ENCODE peak calls at places on chromosomes 6 and 20, in four cellular contexts. D is astrocyte, H is MM.1S, A is GM23248. B is an unnamed sample. For H3K79me2, the result is how much of the 10 kb centered on the place peaks cover.

GRCh38 chr6:166656269-166657206 is 29.5 kb upstream of the RPS6KA2 start:
- DNase-seq in D (no peak), H (no peak), A (peak), B (no peak)

GRCh38 chr6:36660771-36661471 is 17.6 kb upstream of the CDKN1A start:
- DNase-seq in D (peak), H (no peak), A (peak), B (no peak)

GRCh38 chr6:11212625-11213024 is 19.8 kb downstream of the NEDD9 start:
- DNase-seq in D (peak), H (no peak), A (peak), B (no peak)

GRCh38 chr6:168035098-168035660 is 37.7 kb downstream of the KIF25 start:
- DNase-seq in D (peak), H (no peak), A (peak), B (no peak)

GRCh38 chr20:32505723-32506473 is 79.2 kb downstream of the NOL4L start:
- DNase-seq in D (no peak), H (peak), A (no peak), B (no peak)

GRCh38 chr20:15902493-15902892 is 670.8 kb downstream of the KIF16B start:
- DNase-seq in D (no peak), H (no peak), A (no peak), B (peak)

GRCh38 chr6:131979515-131980337 is 28.6 kb upstream of the CCN2 start:
- DNase-seq in D (peak), H (no peak), A (peak), B (no peak)

GRCh38 chr6:109978174-109979032 is at the start of gene GPR6:
- DNase-seq in D (peak), H (peak), A (peak), B (peak)

GRCh38 chr6:129507846-129508245 is 202.1 kb downstream of the ARHGAP18 start:
- DNase-seq in D (no peak), H (no peak), A (no peak), B (no peak)

GRCh38 chr6:21582651-21583050 is 10.9 kb upstream of the SOX4 start:
- DNase-seq in D (no peak), H (no peak), A (peak), B (no peak)

GRCh38 chr20:22438346-22438745 is 146.0 kb downstream of the FOXA2 start:
- DNase-seq in D (no peak), H (no peak), A (no peak), B (no peak)

GRCh38 chr6:107713214-107713962 is 110.7 kb downstream of the SCML4 start:
- DNase-seq in D (no peak), H (no peak), A (peak), B (peak)

GRCh38 chr6:119661078-119661477 is 311.5 kb upstream of the MAN1A1 start:
- DNase-seq in D (no peak), H (no peak), A (no peak), B (no peak)

GRCh38 chr20:35539756-35540212 is 2.1 kb upstream of the ERGIC3 start:
- DNase-seq in D (no peak), H (no peak), A (no peak), B (peak)

GRCh38 chr6:167565884-167566491 is 241.1 kb downstream of the TTLL2 start:
- DNase-seq in D (no peak), H (no peak), A (no peak), B (no peak)

GRCh38 chr20:13771853-13772453 is 12.8 kb downstream of the ESF1 start:
- DNase-seq in D (peak), H (peak), A (peak), B (peak)

GRCh38 chr6:41757931-41758640 is 10.9 kb upstream of the PGC start:
- DNase-seq in D (peak), H (no peak), A (no peak), B (no peak)

GRCh38 chr6:152398993-152399392 is 238.2 kb downstream of the SYNE1 start:
- DNase-seq in D (no peak), H (no peak), A (no peak), B (no peak)

GRCh38 chr6:134381926-134382325 is 64.0 kb upstream of the SGK1 start:
- DNase-seq in D (no peak), H (no peak), A (no peak), B (no peak)

GRCh38 chr6:139161817-139162284 is 27.0 kb downstream of the HECA start:
- DNase-seq in D (no peak), H (peak), A (peak), B (peak)

GRCh38 chr6:125274935-125275334 is 26.8 kb downstream of the HDDC2 start:
- DNase-seq in D (no peak), H (no peak), A (no peak), B (no peak)

GRCh38 chr20:706366-706885 is 30.8 kb upstream of the SCRT2 start:
- DNase-seq in D (no peak), H (no peak), A (no peak), B (no peak)

GRCh38 chr6:90458353-90459224 is 128.3 kb downstream of the MAP3K7 start:
- DNase-seq in D (peak), H (no peak), A (peak), B (peak)

GRCh38 chr6:13300649-13301590 is 27.4 kb downstream of the TBC1D7 start:
- DNase-seq in D (no peak), H (no peak), A (no peak), B (no peak)

GRCh38 chr6:32439708-32440214 is at the start of gene HLA-DRA:
- DNase-seq in D (peak), H (peak), A (peak), B (peak)

GRCh38 chr6:109966299-109966698 is 11.8 kb upstream of the GPR6 start:
- DNase-seq in D (no peak), H (no peak), A (no peak), B (no peak)

GRCh38 chr20:31831771-31832306 is 12.7 kb downstream of the MYLK2 start:
- DNase-seq in D (no peak), H (no peak), A (no peak), B (no peak)

GRCh38 chr20:17710379-17711305 is 10.9 kb downstream of the BANF2 start:
- DNase-seq in D (no peak), H (no peak), A (no peak), B (no peak)

DNA sequence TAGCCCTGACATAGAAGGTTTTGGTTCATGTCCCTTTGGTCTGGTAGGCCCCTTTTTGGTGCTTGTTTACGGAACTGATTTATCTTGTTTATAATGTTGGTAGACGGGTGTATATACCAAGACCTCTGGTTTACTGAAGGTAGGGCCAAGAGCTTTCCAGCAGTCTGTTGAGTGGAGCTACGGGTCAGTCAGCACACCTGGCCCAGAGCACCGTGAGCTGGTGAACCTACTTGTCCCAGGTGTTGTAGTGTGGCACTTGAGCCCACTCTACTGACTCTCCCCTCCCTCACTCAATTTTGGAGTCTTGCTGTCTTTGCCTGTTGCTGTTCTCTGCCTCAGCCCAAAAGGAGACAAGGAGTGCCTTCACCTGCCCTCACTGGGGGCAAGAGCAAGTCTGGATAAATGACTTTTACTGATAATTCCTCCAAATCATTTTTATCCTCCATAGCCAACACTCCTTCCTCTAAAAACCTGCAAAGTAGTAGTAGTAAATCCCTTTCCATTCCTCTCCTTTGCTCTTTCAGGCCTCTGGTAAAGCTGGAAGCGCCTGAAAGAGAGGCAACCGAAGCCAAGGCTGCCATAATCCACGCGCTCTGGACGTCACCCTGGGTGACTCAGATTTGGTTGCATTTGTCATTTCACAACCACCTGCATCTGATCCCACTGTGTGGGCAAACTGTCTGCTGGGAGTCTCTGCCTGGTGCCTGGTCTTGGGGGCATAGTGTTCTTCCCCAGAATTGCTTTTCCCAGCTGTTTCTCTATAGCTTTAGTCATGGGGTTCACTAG is 22.2 kb downstream of the RREB1 start:
- DNase-seq in D (peak), H (no peak), A (peak), B (no peak)
- H3K79me2 ChIP-seq in D (half or more), H (half or more), A (half or more), B (under half)

GRCh38 chr6:160010067-160010466 is 41.2 kb downstream of the IGF2R start:
- DNase-seq in D (peak), H (no peak), A (peak), B (no peak)

GRCh38 chr6:160005211-160005610 is 36.3 kb downstream of the IGF2R start:
- DNase-seq in D (no peak), H (no peak), A (no peak), B (no peak)

GRCh38 chr6:160005861-160006540 is 37.1 kb downstream of the IGF2R start:
- DNase-seq in D (peak), H (no peak), A (peak), B (no peak)

GRCh38 chr6:160007118-160007517 is 38.2 kb downstream of the IGF2R start:
- DNase-seq in D (no peak), H (no peak), A (no peak), B (no peak)

GRCh38 chr6:160007581-160007980 is 38.7 kb downstream of the IGF2R start:
- DNase-seq in D (no peak), H (no peak), A (no peak), B (no peak)
- H3K79me2 ChIP-seq in D (half or more), H (half or more), A (under half), B (under half)

GRCh38 chr6:95242560-95242959 is 334.8 kb upstream of the MANEA start:
- DNase-seq in D (no peak), H (no peak), A (no peak), B (no peak)

GRCh38 chr6:95243091-95243490 is 334.2 kb upstream of the MANEA start:
- DNase-seq in D (no peak), H (no peak), A (no peak), B (peak)

GRCh38 chr6:95244749-95245148 is 332.6 kb upstream of the MANEA start:
- DNase-seq in D (no peak), H (no peak), A (no peak), B (no peak)

DNA sequence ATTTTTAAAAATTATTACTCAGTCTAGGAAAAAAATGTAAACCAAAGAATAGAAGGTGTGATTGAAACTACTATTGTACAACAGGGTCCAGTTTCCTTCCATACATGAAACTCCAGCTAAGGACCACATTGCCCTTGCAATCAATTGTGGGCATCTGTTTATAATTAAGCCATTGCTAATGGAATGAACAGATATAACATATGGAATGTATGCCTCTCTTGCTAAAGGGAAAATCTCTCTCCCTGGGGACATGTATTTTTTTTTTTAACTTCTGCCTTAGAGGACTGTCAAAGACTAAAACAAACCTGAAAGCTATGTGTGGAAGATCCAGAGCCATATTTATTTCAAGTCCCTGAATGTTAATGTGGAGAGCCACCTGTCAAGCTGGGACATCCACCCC is 336.8 kb upstream of the MANEA start:
- DNase-seq in D (no peak), H (no peak), A (no peak), B (no peak)
- H3K79me2 ChIP-seq in D (under half), H (under half), A (under half), B (under half)

DNA sequence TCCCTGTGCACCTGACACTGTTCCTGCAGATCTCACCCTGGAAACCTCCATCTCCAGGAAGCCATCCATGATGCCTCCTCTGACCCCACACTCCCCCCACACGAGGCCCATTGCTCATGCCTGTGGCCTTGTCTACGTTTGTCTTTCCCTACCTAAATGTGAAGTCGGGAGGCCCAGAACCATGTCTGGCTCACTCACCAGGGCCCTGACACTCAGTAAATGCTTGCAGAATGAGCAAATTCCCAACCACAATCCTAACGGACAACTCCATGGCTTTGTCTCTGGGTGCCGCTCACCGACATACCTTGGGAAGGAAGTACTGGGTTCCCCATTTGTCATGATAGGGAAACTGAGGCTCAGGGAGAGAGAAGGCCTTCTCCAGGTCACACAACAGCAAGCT is 7.3 kb downstream of the PEDS1 start:
- DNase-seq in D (peak), H (no peak), A (no peak), B (no peak)
- H3K79me2 ChIP-seq in D (half or more), H (under half), A (half or more), B (half or more)

DNA sequence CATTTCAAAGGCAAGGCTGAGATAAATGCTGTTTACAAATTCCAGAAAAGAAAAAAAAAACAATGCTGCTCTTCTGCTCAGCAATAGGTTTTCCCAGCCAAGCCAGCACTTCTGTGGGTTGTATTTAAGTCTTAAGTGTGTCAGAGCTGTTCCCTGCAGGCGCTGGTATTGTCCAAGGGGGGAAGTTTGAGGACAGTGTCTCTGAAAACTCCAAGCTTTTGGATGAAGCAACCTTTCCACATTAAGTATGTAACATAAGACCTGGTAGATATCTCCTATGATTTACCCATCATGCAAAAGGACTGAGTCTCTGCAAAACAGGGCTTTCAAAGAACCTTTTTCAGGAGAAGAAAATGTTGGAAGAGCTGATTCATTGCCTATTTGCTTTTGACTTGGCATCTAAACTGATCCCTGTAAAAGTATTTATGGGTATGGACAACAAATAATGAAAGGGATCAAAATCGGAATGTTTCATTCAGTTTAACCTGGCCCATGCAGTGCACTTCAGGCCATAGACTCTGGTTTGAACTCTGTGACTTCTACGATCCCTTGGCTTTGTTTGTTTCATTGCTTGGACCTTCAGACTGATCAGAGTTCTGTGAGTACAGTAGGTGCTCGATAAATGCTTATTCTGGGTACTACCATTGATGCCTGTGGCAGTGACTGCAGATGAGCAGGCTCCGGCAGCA is 16.1 kb upstream of the PLG start:
- DNase-seq in D (no peak), H (no peak), A (no peak), B (no peak)
- H3K79me2 ChIP-seq in D (under half), H (under half), A (under half), B (under half)

B was measured in Karpas-422.